ENCODE peak calls at places on chromosomes 7 and 10, in six cellular contexts. W is fibroblast of lung, M is neural progenitor cell, V is PC-3, H is SK-N-SH, O is neuronal stem cell. F is an unnamed sample.

GRCh38 chr10:3529691-3530090 is 255.3 kb downstream of the KLF6 start:
- DNase-seq in W (no peak), M (no peak), V (no peak), H (no peak), O (no peak), F (no peak)

GRCh38 chr7:14739496-14740185 is 162.9 kb downstream of the DGKB start:
- DNase-seq in W (no peak), M (no peak), V (no peak), H (no peak), O (no peak), F (no peak)

GRCh38 chr10:1202343-1202742 is 146.2 kb downstream of the WDR37 start:
- DNase-seq in W (no peak), M (no peak), V (no peak), H (no peak), O (no peak), F (no peak)

GRCh38 chr7:121026159-121026558 is 37.6 kb downstream of the CPED1 start:
- DNase-seq in W (no peak), M (no peak), V (no peak), H (no peak), O (no peak), F (no peak)

GRCh38 chr7:92916751-92917369 is 80.5 kb upstream of the CDK6 start:
- DNase-seq in W (peak; percentile 91), M (peak; percentile 86), V (peak; percentile 84), H (peak; percentile 40), O (peak; percentile 64), F (no peak)

GRCh38 chr7:100027197-100027596 is 11.8 kb downstream of the ZKSCAN1 start:
- DNase-seq in W (no peak), M (no peak), V (no peak), H (no peak), O (no peak), F (no peak)

GRCh38 chr7:137687556-137688280 is 159.1 kb downstream of the DGKI start:
- DNase-seq in W (peak; percentile 93), M (no peak), V (no peak), H (no peak), O (no peak), F (no peak)

GRCh38 chr10:62610649-62611229 is 193.8 kb upstream of the ADO start:
- DNase-seq in W (peak; percentile 40), M (peak; percentile 88), V (peak; percentile 99), H (peak; percentile 73), O (peak; percentile 64), F (no peak)

GRCh38 chr7:23246540-23246939 is at the start of gene GPNMB:
- DNase-seq in W (peak; percentile 82), M (no peak), V (peak; percentile 25), H (peak; percentile 62), O (no peak), F (no peak)

GRCh38 chr7:134298902-134299683 is 17.6 kb downstream of the SLC35B4 start:
- DNase-seq in W (peak; percentile 38), M (no peak), V (no peak), H (peak; percentile 31), O (no peak), F (no peak)

GRCh38 chr10:13529714-13529973 is 830 bp upstream of the BEND7 start:
- DNase-seq in W (no peak), M (no peak), V (no peak), H (no peak), O (no peak), F (no peak)

GRCh38 chr10:28938745-28939144 is 261.4 kb downstream of the BAMBI start:
- DNase-seq in W (peak; percentile 56), M (no peak), V (peak; percentile 41), H (no peak), O (no peak), F (no peak)

GRCh38 chr10:24513155-24513554 is 210.5 kb downstream of the ARHGAP21 start:
- DNase-seq in W (peak; percentile 27), M (peak; percentile 59), V (peak; percentile 36), H (no peak), O (peak; percentile 8), F (no peak)

GRCh38 chr10:51892965-51893658 is 193.7 kb upstream of the CSTF2T start:
- DNase-seq in W (no peak), M (peak; percentile 83), V (peak; percentile 85), H (peak; percentile 26), O (peak; percentile 48), F (no peak)

GRCh38 chr7:125775319-125775718 is 845.7 kb upstream of the POT1 start:
- DNase-seq in W (no peak), M (no peak), V (no peak), H (peak; percentile 23), O (no peak), F (peak; percentile 26)

GRCh38 chr7:116832692-116833091 is 29.7 kb upstream of the CAPZA2 start:
- DNase-seq in W (no peak), M (no peak), V (no peak), H (no peak), O (no peak), F (no peak)

GRCh38 chr7:88615336-88615735 is 144.2 kb upstream of the ZNF804B start:
- DNase-seq in W (no peak), M (no peak), V (no peak), H (no peak), O (no peak), F (no peak)

GRCh38 chr7:158603773-158604755 is 16.4 kb upstream of the PTPRN2 start:
- DNase-seq in W (no peak), M (no peak), V (no peak), H (no peak), O (no peak), F (no peak)

GRCh38 chr10:115772606-115773005 is 500.4 kb downstream of the GFRA1 start:
- DNase-seq in W (peak; percentile 92), M (no peak), V (no peak), H (no peak), O (no peak), F (no peak)
- H3K4me3 ChIP-seq in W (no peak overlapping the region), M (no peak overlapping the region), V (no peak overlapping the region), H (no peak overlapping the region), O (no peak overlapping the region), F (no peak overlapping the region)

DNA sequence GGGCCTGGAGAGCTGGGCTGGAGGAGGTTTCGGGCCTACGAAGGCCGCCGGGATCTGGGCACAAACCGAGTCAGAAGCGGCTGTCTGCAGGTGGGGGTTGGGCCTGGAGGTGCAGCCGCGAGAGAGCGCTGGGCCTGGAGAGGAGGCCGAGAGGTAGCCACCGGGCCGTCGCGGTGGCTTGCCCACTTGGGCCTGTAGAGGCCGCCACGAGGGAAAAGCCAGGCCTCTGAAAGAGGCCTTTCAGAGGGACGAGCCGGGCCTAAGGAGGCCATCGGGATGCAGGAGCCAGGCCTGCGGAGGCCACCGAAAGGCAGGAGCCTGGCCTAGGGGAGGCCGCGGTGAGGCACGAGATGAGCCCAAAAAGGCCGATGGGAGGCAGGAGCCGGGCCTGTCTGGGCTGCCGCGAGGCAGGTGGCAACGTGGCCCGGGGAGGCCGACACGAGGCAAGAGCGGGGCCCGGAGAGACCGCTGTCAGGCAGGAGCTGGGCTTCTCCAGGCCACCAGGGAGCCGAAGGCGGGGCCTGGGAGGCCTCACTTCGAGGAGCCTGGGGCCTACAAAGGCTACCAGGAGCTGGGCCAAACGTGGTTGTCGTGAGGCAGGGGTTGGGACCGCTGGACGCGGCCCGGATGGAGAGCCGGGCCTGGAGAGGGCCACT is 25.6 kb downstream of the MDH2 start:
- DNase-seq in W (no peak), M (peak; percentile 54), V (no peak), H (peak; percentile 37), O (no peak), F (no peak)
- H3K27ac ChIP-seq in W (no peak overlapping the region), M (no peak overlapping the region), V (no peak overlapping the region), H (no peak overlapping the region), O (no peak overlapping the region), F (no peak overlapping the region)

GRCh38 chr10:63631971-63632370 is 110.8 kb downstream of the REEP3 start:
- DNase-seq in W (peak; percentile 16), M (no peak), V (no peak), H (no peak), O (no peak), F (no peak)
- H3K9ac ChIP-seq in W (no peak overlapping the region), M (no peak overlapping the region), V (no peak overlapping the region), H (no peak overlapping the region), O (no peak overlapping the region), F (no peak overlapping the region)

GRCh38 chr10:86957471-86958108 is at the start of gene MMRN2:
- DNase-seq in W (no peak), M (no peak), V (no peak), H (no peak), O (no peak), F (no peak)
- H3K4me3 ChIP-seq in W (no peak within 1 kb of the TSS), M (no peak within 1 kb of the TSS), V (no peak within 1 kb of the TSS), H (no peak within 1 kb of the TSS), O (no peak within 1 kb of the TSS), F (no peak within 1 kb of the TSS)

DNA sequence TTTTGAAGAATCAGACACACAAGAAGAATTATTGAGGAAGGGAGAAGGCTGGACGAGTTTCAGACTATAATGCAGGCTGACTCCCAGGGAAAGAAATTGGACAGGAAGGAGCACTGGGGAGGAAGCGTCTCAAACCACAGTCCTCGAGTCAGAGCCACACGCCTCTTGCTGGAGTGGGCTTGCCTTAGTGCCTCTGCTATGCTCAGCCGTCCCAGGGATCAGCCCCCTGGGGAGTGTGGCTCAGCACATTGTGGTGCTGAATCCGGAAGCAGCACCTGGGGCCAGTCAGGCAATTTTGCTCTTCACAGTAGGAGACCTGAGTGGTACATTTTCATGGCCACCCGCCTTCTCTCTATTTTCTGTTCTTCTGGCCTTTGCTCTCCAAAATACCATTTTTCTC is 67.4 kb upstream of the SLC35G1 start:
- DNase-seq in W (peak; percentile 20), M (peak; percentile 41), V (no peak), H (no peak), O (no peak), F (no peak)
- H3K27ac ChIP-seq in W (no peak overlapping the region), M (no peak overlapping the region), V (no peak overlapping the region), H (peak overlapping the region; percentile 51), O (no peak overlapping the region), F (no peak overlapping the region)